ENCODE peak calls at places on chromosomes 16 and 17, in five cellular contexts. One of them, this sample, is unnamed.

GRCh38 chr16:54027126-54027922 is 259.3 kb downstream of the IRX3 start:
- DNase-seq in BE2C: no peak
- DNase-seq in HT-29: no peak
- DNase-seq in skeletal muscle cell: no peak
- DNase-seq in fibroblast of lung: peak; percentile 58
- DNase-seq in this sample: peak; percentile 86

GRCh38 chr16:31128711-31129567 is 6.6 kb downstream of the PRSS8 start:
- DNase-seq in BE2C: no peak
- DNase-seq in HT-29: peak; percentile 69
- DNase-seq in skeletal muscle cell: no peak
- DNase-seq in fibroblast of lung: no peak
- DNase-seq in this sample: no peak

GRCh38 chr17:49465352-49465751 is 29.7 kb upstream of the NGFR start:
- DNase-seq in BE2C: no peak
- DNase-seq in HT-29: no peak
- DNase-seq in skeletal muscle cell: no peak
- DNase-seq in fibroblast of lung: no peak
- DNase-seq in this sample: no peak

GRCh38 chr16:72821551-72821950 is 226.4 kb downstream of the ZFHX3 start:
- DNase-seq in BE2C: no peak
- DNase-seq in HT-29: no peak
- DNase-seq in skeletal muscle cell: no peak
- DNase-seq in fibroblast of lung: no peak
- DNase-seq in this sample: no peak

GRCh38 chr16:84774810-84775209 is 45.0 kb upstream of the CRISPLD2 start:
- DNase-seq in BE2C: no peak
- DNase-seq in HT-29: no peak
- DNase-seq in skeletal muscle cell: peak; percentile 90
- DNase-seq in fibroblast of lung: peak; percentile 95
- DNase-seq in this sample: peak; percentile 87

GRCh38 chr16:73274140-73274539 is 226.2 kb upstream of the ZFHX3 start:
- DNase-seq in BE2C: no peak
- DNase-seq in HT-29: no peak
- DNase-seq in skeletal muscle cell: no peak
- DNase-seq in fibroblast of lung: no peak
- DNase-seq in this sample: no peak

GRCh38 chr16:1152651-1153259 is at the start of gene CACNA1H:
- DNase-seq in BE2C: peak; percentile 63
- DNase-seq in HT-29: no peak
- DNase-seq in skeletal muscle cell: no peak
- DNase-seq in fibroblast of lung: no peak
- DNase-seq in this sample: no peak

GRCh38 chr16:26263406-26263805 is 571.6 kb downstream of the HS3ST4 start:
- DNase-seq in BE2C: no peak
- DNase-seq in HT-29: no peak
- DNase-seq in skeletal muscle cell: no peak
- DNase-seq in fibroblast of lung: no peak
- DNase-seq in this sample: no peak